ENCODE peak calls at places on chromosomes 3 and 15, in seven cellular contexts. I is small intestine, E is NCI-H774, A is colonic mucosa, F is AG09319, O is left ventricle myocardium inferior, T is A172. S is an unnamed sample.
A peak's percentile ranks its signal among the peaks of the same experiment; 100 is the strongest.

GRCh38 chr15:80234883-80235282 is 17.1 kb downstream of the CTXND1 start:
- DNase-seq in T (peak; percentile 21), A (peak; percentile 44), F (no peak), O (no peak), E (no peak), I (peak; percentile 43), S (peak; percentile 55)

GRCh38 chr3:131840151-131840797 is 194.5 kb downstream of the CPNE4 start:
- DNase-seq in A (no peak), F (no peak), E (no peak), I (no peak), O (no peak), T (no peak), S (no peak)

GRCh38 chr3:24220859-24221657 is 273.6 kb downstream of the THRB start:
- DNase-seq in I (no peak), T (peak; percentile 91), E (no peak), F (peak; percentile 80), O (no peak), A (no peak), S (no peak)

GRCh38 chr15:51075364-51075763 is 19.3 kb downstream of the TNFAIP8L3 start:
- DNase-seq in A (no peak), I (no peak), T (no peak), E (no peak), F (no peak), O (peak; percentile 42), S (no peak)

GRCh38 chr3:53123953-53124352 is 6.3 kb downstream of the RFT1 start:
- DNase-seq in E (no peak), I (no peak), F (no peak), T (no peak), A (no peak), O (no peak), S (no peak)

GRCh38 chr15:65060641-65061397 is 7.0 kb downstream of the RASL12 start:
- DNase-seq in E (no peak), O (peak; percentile 56), F (no peak), I (no peak), T (no peak), A (no peak), S (no peak)

GRCh38 chr15:50765202-50765967 is at the start of gene SPPL2A:
- DNase-seq in O (peak; percentile 88), T (peak; percentile 86), A (peak; percentile 86), E (peak; percentile 70), F (peak; percentile 73), I (peak; percentile 85), S (peak; percentile 94)

GRCh38 chr3:95775486-95776094 is 1038.8 kb upstream of the EPHA6 start:
- DNase-seq in A (no peak), E (no peak), I (no peak), T (no peak), O (no peak), F (no peak), S (peak; percentile 29)

GRCh38 chr3:100087203-100087602 is 27.1 kb downstream of the FILIP1L start:
- DNase-seq in T (peak; percentile 50), A (no peak), E (peak; percentile 32), F (peak; percentile 81), I (no peak), O (no peak), S (no peak)

GRCh38 chr15:75167588-75168076 is 34.0 kb upstream of the C15orf39 start:
- DNase-seq in E (no peak), A (no peak), T (peak; percentile 77), F (no peak), O (no peak), I (no peak), S (no peak)